ENCODE peak calls at places on chromosomes 3 and 15, in eight cellular contexts. P is uterus, F is HFF-Myc, U is tibial artery, L is mucosa of descending colon, S is astrocyte of the spinal cord, G is B cell, H is osteocyte. W is an unnamed sample.

GRCh38 chr15:64928626-64929220 is 17.0 kb downstream of the ANKDD1A start:
- DNase-seq in F (no peak), P (peak; percentile 6), U (no peak), H (peak; percentile 40), G (no peak), L (no peak), S (no peak), W (peak; percentile 36)

GRCh38 chr3:35946121-35946856 is 307.0 kb downstream of the ARPP21 start:
- DNase-seq in G (no peak), L (no peak), F (no peak), P (no peak), H (no peak), S (peak; percentile 62), U (no peak), W (no peak)

GRCh38 chr3:14273886-14274517 is 95.4 kb downstream of the LSM3 start:
- DNase-seq in G (no peak), F (no peak), H (no peak), L (no peak), U (no peak), P (no peak), S (no peak), W (no peak)

GRCh38 chr3:132556467-132557159 is 40.5 kb upstream of the ACKR4 start:
- DNase-seq in G (no peak), P (peak; percentile 72), S (no peak), L (no peak), U (peak; percentile 38), H (no peak), F (no peak), W (no peak)

GRCh38 chr3:41600616-41601015 is 361.3 kb downstream of the ULK4 start:
- DNase-seq in U (no peak), L (no peak), F (no peak), P (no peak), H (no peak), G (no peak), S (peak; percentile 49), W (no peak)

GRCh38 chr15:75531041-75531450 is 48.1 kb downstream of the PTPN9 start:
- DNase-seq in G (no peak), H (no peak), L (no peak), F (no peak), P (peak; percentile 58), S (peak; percentile 68), U (peak; percentile 63), W (no peak)

GRCh38 chr3:179016979-179017670 is 54.5 kb downstream of the ZMAT3 start:
- DNase-seq in U (no peak), P (no peak), G (peak; percentile 65), L (no peak), S (no peak), F (no peak), H (no peak), W (no peak)

GRCh38 chr15:73694419-73694818 is 10.2 kb downstream of the CD276 start:
- DNase-seq in H (no peak), S (peak; percentile 20), U (peak; percentile 46), P (no peak), G (no peak), F (no peak), L (no peak), W (no peak)

GRCh38 chr3:122890077-122890484 is 95.2 kb downstream of the SLC49A4 start:
- DNase-seq in G (peak; percentile 25), F (peak; percentile 70), L (no peak), P (peak; percentile 28), U (peak; percentile 61), H (no peak), S (peak; percentile 35), W (no peak)

GRCh38 chr3:41175365-41175764 is 23.9 kb upstream of the CTNNB1 start:
- DNase-seq in H (no peak), G (no peak), U (no peak), F (no peak), L (no peak), P (no peak), S (peak; percentile 5), W (no peak)

GRCh38 chr15:61175024-61175423 is 54.1 kb downstream of the RORA start:
- DNase-seq in S (no peak), U (no peak), P (no peak), F (no peak), L (no peak), G (no peak), H (no peak), W (no peak)

GRCh38 chr3:89104499-89104898 is 2.9 kb upstream of the EPHA3 start:
- DNase-seq in F (no peak), S (no peak), L (no peak), H (no peak), P (no peak), G (no peak), U (no peak), W (no peak)

GRCh38 chr3:69710153-69710977 is 28.9 kb upstream of the MITF start:
- DNase-seq in F (no peak), U (no peak), S (peak; percentile 48), G (no peak), P (no peak), H (no peak), L (no peak), W (no peak)

GRCh38 chr3:106401666-106402319 is 533.0 kb upstream of the CBLB start:
- DNase-seq in L (no peak), H (no peak), S (peak; percentile 52), G (no peak), F (no peak), P (no peak), U (no peak), W (no peak)

DNA sequence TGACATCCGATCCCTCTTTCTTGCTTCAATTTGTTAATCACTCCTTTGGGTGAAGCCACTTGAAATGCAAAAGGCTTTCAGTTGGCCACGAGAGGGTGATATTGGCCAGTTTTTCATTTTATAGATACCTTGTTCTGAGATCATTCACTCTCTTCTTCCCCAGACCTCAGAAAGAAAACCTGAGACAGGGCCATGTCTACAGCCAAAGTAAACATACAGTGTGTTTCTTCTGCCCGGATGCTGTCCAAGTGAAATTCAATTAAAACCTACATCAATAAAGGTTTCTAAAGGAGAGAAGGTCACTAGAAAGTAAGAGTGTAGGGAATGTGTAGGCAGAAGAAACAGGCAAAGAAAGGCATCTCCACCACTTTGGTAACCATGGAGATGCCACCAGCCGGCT is 39.5 kb upstream of the FMN1 start:
- DNase-seq in U (no peak), F (no peak), G (peak; percentile 3), P (no peak), S (peak; percentile 71), L (no peak), H (no peak), W (no peak)
- TF ChIP-seq CTCF in U (peak; percentile 26), F (peak; percentile 42), G (no peak), P (no peak), S (peak; percentile 64), L (no peak), H (peak; percentile 78), W (no peak)

GRCh38 chr3:157868881-157869280 is 237.3 kb downstream of the SHOX2 start:
- DNase-seq in P (no peak), F (no peak), H (no peak), U (peak; percentile 32), G (no peak), S (no peak), L (no peak), W (no peak)

GRCh38 chr3:157868168-157868567 is 238.1 kb downstream of the SHOX2 start:
- DNase-seq in S (peak; percentile 46), F (no peak), L (no peak), H (no peak), U (no peak), G (no peak), P (no peak), W (no peak)

GRCh38 chr3:157871248-157871647 is 235.0 kb downstream of the SHOX2 start:
- DNase-seq in L (no peak), H (no peak), F (no peak), U (no peak), G (no peak), S (no peak), P (no peak), W (no peak)

GRCh38 chr3:157859541-157859940 is 246.7 kb downstream of the SHOX2 start:
- DNase-seq in L (no peak), H (no peak), F (no peak), P (no peak), G (no peak), U (no peak), S (no peak), W (no peak)

DNA sequence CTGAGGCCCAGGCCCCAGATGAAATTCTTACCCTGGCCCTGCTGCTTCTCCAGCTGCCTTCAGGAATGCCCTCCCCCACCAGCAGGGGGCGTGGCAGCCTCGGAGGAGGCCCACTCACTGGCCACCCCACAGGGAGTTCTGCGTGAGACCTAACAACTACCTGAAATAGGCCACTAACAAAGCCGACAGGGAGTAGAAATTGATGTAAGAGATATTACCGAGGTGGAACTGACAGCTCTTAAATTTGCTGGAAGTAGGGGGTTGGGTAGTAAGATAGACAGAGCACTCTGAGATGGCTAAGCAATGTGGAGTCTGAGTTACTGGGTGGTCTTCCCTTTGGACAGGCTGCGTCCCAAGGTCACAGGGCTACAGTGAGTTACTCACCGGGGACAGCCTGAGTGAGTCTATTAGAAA is 240.8 kb downstream of the SHOX2 start:
- DNase-seq in U (no peak), G (peak; percentile 39), L (no peak), F (no peak), H (no peak), P (no peak), S (no peak), W (no peak)
- TF ChIP-seq CTCF in U (no peak), G (peak; percentile 50), L (peak; percentile 58), F (peak; percentile 68), H (peak; percentile 32), P (no peak), S (peak; percentile 51), W (peak; percentile 83)

GRCh38 chr3:112136959-112137693 is 4.1 kb upstream of the GCSAM start:
- DNase-seq in F (no peak), U (no peak), H (no peak), G (peak; percentile 65), P (no peak), S (peak; percentile 51), L (no peak), W (no peak)
- TF ChIP-seq CTCF in F (peak; percentile 53), U (no peak), H (peak; percentile 65), G (peak; percentile 75), P (no peak), S (peak; percentile 76), L (peak; percentile 24), W (peak; percentile 57)

GRCh38 chr3:59245300-59245878 is 195.6 kb upstream of the CFAP20DC start:
- DNase-seq in F (no peak), G (no peak), P (peak; percentile 69), H (no peak), S (peak; percentile 35), L (no peak), U (no peak), W (no peak)
- TF ChIP-seq CTCF in F (no peak), G (no peak), P (no peak), H (no peak), S (no peak), L (no peak), U (no peak), W (no peak)

GRCh38 chr3:20622304-20622703 is 436.3 kb upstream of the SGO1 start:
- DNase-seq in U (no peak), H (no peak), P (no peak), G (no peak), S (peak; percentile 87), L (no peak), F (peak; percentile 69), W (no peak)
- TF ChIP-seq CTCF in U (peak; percentile 11), H (no peak), P (no peak), G (no peak), S (no peak), L (no peak), F (peak; percentile 22), W (no peak)

GRCh38 chr3:100776736-100777135 is 67.4 kb downstream of the TFG start:
- DNase-seq in P (no peak), L (no peak), U (no peak), G (no peak), S (no peak), F (no peak), H (no peak), W (no peak)
- TF ChIP-seq CTCF in P (no peak), L (no peak), U (no peak), G (no peak), S (peak; percentile 3), F (no peak), H (no peak), W (no peak)